ENCODE peak calls at places on chromosomes 2 and 18, in four cellular contexts. V is gastrocnemius medialis, K is brain microvascular endothelial cell, I is tibial artery. G is an unnamed sample.
A peak's percentile ranks its signal among the peaks of the same experiment; 100 is the strongest.

GRCh38 chr18:6476880-6477279 is 62.2 kb upstream of the L3MBTL4 start:
- DNase-seq in V (no peak), K (no peak), I (no peak), G (no peak)

GRCh38 chr2:238423561-238424312 is 3.0 kb upstream of the ASB1 start:
- DNase-seq in V (no peak), K (no peak), I (no peak), G (no peak)

GRCh38 chr2:46545015-46545839 is 65.9 kb downstream of the TMEM247 start:
- DNase-seq in V (no peak), K (no peak), I (no peak), G (no peak)

GRCh38 chr18:13222371-13223281 is 4.1 kb downstream of the LDLRAD4 start:
- DNase-seq in V (peak; percentile 60), K (no peak), I (peak; percentile 85), G (peak; percentile 95)

GRCh38 chr2:180542510-180542909 is 437.9 kb upstream of the UBE2E3 start:
- DNase-seq in V (no peak), K (no peak), I (no peak), G (no peak)

GRCh38 chr2:214800180-214800579 is 9.3 kb downstream of the BARD1 start:
- DNase-seq in V (no peak), K (no peak), I (no peak), G (no peak)

GRCh38 chr18:26965206-26965605 is 99.7 kb upstream of the AQP4 start:
- DNase-seq in V (no peak), K (no peak), I (no peak), G (no peak)

GRCh38 chr18:32393407-32393806 is 77.3 kb downstream of the GAREM1 start:
- DNase-seq in V (no peak), K (no peak), I (no peak), G (no peak)

GRCh38 chr2:58289029-58289428 is 47.9 kb upstream of the FANCL start:
- DNase-seq in V (no peak), K (no peak), I (no peak), G (no peak)

DNA sequence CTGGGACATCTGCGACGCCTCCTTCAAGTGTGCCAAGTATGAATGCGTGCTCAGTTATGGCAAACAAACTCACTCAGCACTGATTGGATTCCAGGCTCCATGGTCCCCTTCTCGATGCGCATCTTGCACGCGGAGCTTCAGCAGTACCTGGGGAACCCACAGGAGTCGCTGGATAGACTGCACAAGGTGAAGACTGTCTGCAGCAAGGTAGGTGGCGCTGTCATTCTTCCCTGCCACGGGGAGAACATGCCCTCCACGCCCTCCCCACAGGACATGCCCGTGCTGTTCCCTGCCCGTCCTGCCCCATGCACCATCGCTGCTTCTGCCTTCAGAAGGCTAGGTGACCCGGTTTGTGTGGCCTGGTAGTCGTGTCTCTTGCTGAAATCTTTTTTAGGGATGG is 64.2 kb downstream of the TRAPPC12 start:
- DNase-seq in V (no peak), K (no peak), I (no peak), G (no peak)
- H3K27ac ChIP-seq in V (no peak overlapping the region), K (no peak overlapping the region), I (no peak overlapping the region), G (no peak overlapping the region)

GRCh38 chr2:232874677-232875223 is 4.7 kb downstream of the SNORC start:
- DNase-seq in V (no peak), K (no peak), I (peak; percentile 60), G (peak; percentile 49)

GRCh38 chr2:232877940-232878511 is 8.0 kb downstream of the SNORC start:
- DNase-seq in V (no peak), K (no peak), I (peak; percentile 37), G (peak; percentile 46)

GRCh38 chr2:232875256-232876070 is 5.4 kb downstream of the SNORC start:
- DNase-seq in V (no peak), K (no peak), I (peak; percentile 45), G (peak; percentile 56)

GRCh38 chr2:232876978-232877441 is 6.9 kb downstream of the SNORC start:
- DNase-seq in V (no peak), K (no peak), I (peak; percentile 50), G (peak; percentile 55)

GRCh38 chr2:232876071-232876977 is 6.3 kb downstream of the SNORC start:
- DNase-seq in V (no peak), K (no peak), I (peak; percentile 51), G (peak; percentile 36)
- H3K4me3 ChIP-seq in V (peak overlapping the region; percentile 50), K (peak overlapping the region; percentile 31), I (peak overlapping the region; percentile 52), G (no peak overlapping the region)

GRCh38 chr2:206482123-206482522 is 38.8 kb downstream of the ADAM23 start:
- DNase-seq in V (no peak), K (no peak), I (no peak), G (no peak)
- H3K27me3 ChIP-seq in V (no peaks in the 10 kb centered on the region), K (no peaks in the 10 kb centered on the region), I (no peaks in the 10 kb centered on the region), G (no peaks in the 10 kb centered on the region)

GRCh38 chr18:23137093-23137640 is 1.9 kb downstream of the CABLES1 start:
- DNase-seq in V (no peak), K (no peak), I (no peak), G (no peak)
- H3K27ac ChIP-seq in V (no peak overlapping the region), K (no peak overlapping the region), I (peak overlapping the region; percentile 86), G (peak overlapping the region; percentile 75)

GRCh38 chr18:10930078-10930477 is 219.3 kb downstream of the PIEZO2 start:
- DNase-seq in V (no peak), K (no peak), I (no peak), G (no peak)
- H3K4me3 ChIP-seq in V (no peak overlapping the region), K (no peak overlapping the region), I (no peak overlapping the region), G (no peak overlapping the region)